ENCODE peak calls at places on chromosomes 2 and 18, in four cellular contexts. X is kidney, L is cardiac fibroblast, P is Peyer's patch. R is an unnamed sample.

GRCh38 chr2:16774091-16774490 is 108.5 kb upstream of the CYRIA start:
- DNase-seq in X (no peak), L (peak), P (no peak), R (no peak)

GRCh38 chr18:23247363-23247762 is 112.1 kb downstream of the CABLES1 start:
- DNase-seq in X (no peak), L (no peak), P (no peak), R (no peak)

GRCh38 chr2:18771212-18771611 is 181.8 kb upstream of the NT5C1B start:
- DNase-seq in X (no peak), L (no peak), P (no peak), R (no peak)

GRCh38 chr18:26421503-26421902 is 126.8 kb downstream of the KCTD1 start:
- DNase-seq in X (no peak), L (no peak), P (no peak), R (no peak)

GRCh38 chr2:172101707-172102158 is 967 bp downstream of the DLX2 start:
- DNase-seq in X (peak), L (no peak), P (no peak), R (no peak)

GRCh38 chr2:147511491-147511948 is 333.3 kb upstream of the ACVR2A start:
- DNase-seq in X (peak), L (peak), P (no peak), R (no peak)

GRCh38 chr2:10520154-10520553 is 72.0 kb upstream of the ODC1 start:
- DNase-seq in X (peak), L (no peak), P (peak), R (no peak)

GRCh38 chr2:152635635-152636298 is 81.5 kb downstream of the PRPF40A start:
- DNase-seq in X (peak), L (peak), P (peak), R (peak)

GRCh38 chr2:79619976-79620375 is 107.1 kb downstream of the CTNNA2 start:
- DNase-seq in X (no peak), L (no peak), P (no peak), R (no peak)

GRCh38 chr18:10190564-10190963 is 263.9 kb upstream of the APCDD1 start:
- DNase-seq in X (no peak), L (peak), P (no peak), R (no peak)
- TF ChIP-seq CTCF in X (no peak), L (no peak), P (no peak), R (no peak)

GRCh38 chr18:48419268-48420022 is 10.3 kb upstream of the ZBTB7C start:
- DNase-seq in X (no peak), L (no peak), P (no peak), R (no peak)
- TF ChIP-seq CTCF in X (no peak), L (no peak), P (no peak), R (no peak)

GRCh38 chr2:224971214-224971613 is 71.1 kb downstream of the DOCK10 start:
- DNase-seq in X (peak), L (no peak), P (peak), R (no peak)

GRCh38 chr2:224968051-224968450 is 74.2 kb downstream of the DOCK10 start:
- DNase-seq in X (no peak), L (no peak), P (no peak), R (no peak)

GRCh38 chr2:224969633-224970292 is 72.5 kb downstream of the DOCK10 start:
- DNase-seq in X (no peak), L (no peak), P (no peak), R (no peak)

GRCh38 chr2:224969095-224969494 is 73.2 kb downstream of the DOCK10 start:
- DNase-seq in X (no peak), L (no peak), P (no peak), R (no peak)

DNA sequence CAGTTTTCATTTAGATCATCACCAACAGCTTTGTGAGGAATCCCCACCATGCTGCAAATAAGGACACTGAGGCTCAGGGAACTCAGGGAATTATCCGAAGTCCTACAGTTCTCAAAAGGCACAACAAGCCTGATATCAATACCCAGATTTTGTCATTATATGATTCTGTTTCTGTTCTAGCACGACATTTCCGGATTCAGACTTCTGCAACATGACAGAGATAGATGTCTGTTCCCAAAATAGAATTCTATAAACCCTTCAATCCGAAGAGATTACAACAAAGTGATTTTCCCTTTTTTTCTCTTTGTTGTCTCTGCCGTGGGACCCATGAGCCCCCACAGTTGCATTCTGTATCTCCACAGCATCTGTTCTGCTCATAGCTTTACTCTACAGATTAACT is 72.0 kb downstream of the DOCK10 start:
- DNase-seq in X (no peak), L (no peak), P (no peak), R (no peak)
- TF ChIP-seq CTCF in X (no peak), L (no peak), P (no peak), R (no peak)

GRCh38 chr2:124816007-124816406 is 790.9 kb downstream of the CNTNAP5 start:
- DNase-seq in X (no peak), L (no peak), P (no peak), R (no peak)

GRCh38 chr2:124815386-124815785 is 790.3 kb downstream of the CNTNAP5 start:
- DNase-seq in X (no peak), L (no peak), P (no peak), R (no peak)

GRCh38 chr2:124804014-124804940 is 779.2 kb downstream of the CNTNAP5 start:
- DNase-seq in X (no peak), L (peak), P (peak), R (peak)

GRCh38 chr2:124805060-124805459 is 780.0 kb downstream of the CNTNAP5 start:
- DNase-seq in X (no peak), L (no peak), P (no peak), R (no peak)

GRCh38 chr2:124810132-124810531 is 785.0 kb downstream of the CNTNAP5 start:
- DNase-seq in X (no peak), L (peak), P (peak), R (peak)
- TF ChIP-seq CTCF in X (peak), L (no peak), P (peak), R (peak)

GRCh38 chr2:42091671-42092070 is 43.9 kb downstream of the PKDCC start:
- DNase-seq in X (no peak), L (no peak), P (no peak), R (no peak)

GRCh38 chr2:42087857-42088195 is 40.0 kb downstream of the PKDCC start:
- DNase-seq in X (no peak), L (no peak), P (no peak), R (no peak)

GRCh38 chr2:42087137-42087856 is 39.5 kb downstream of the PKDCC start:
- DNase-seq in X (no peak), L (no peak), P (no peak), R (no peak)

GRCh38 chr2:42090216-42090615 is 42.4 kb downstream of the PKDCC start:
- DNase-seq in X (no peak), L (no peak), P (no peak), R (no peak)

GRCh38 chr2:42089340-42089925 is 41.6 kb downstream of the PKDCC start:
- DNase-seq in X (peak), L (peak), P (peak), R (peak)
- TF ChIP-seq CTCF in X (peak), L (peak), P (peak), R (peak)

GRCh38 chr2:23564618-23564967 is 179.6 kb downstream of the KLHL29 start:
- DNase-seq in X (no peak), L (peak), P (no peak), R (no peak)

GRCh38 chr2:23565814-23566213 is 180.8 kb downstream of the KLHL29 start:
- DNase-seq in X (no peak), L (no peak), P (no peak), R (no peak)

GRCh38 chr2:23565374-23565773 is 180.4 kb downstream of the KLHL29 start:
- DNase-seq in X (no peak), L (no peak), P (no peak), R (no peak)

GRCh38 chr2:23567382-23567781 is 182.4 kb downstream of the KLHL29 start:
- DNase-seq in X (no peak), L (no peak), P (no peak), R (no peak)

DNA sequence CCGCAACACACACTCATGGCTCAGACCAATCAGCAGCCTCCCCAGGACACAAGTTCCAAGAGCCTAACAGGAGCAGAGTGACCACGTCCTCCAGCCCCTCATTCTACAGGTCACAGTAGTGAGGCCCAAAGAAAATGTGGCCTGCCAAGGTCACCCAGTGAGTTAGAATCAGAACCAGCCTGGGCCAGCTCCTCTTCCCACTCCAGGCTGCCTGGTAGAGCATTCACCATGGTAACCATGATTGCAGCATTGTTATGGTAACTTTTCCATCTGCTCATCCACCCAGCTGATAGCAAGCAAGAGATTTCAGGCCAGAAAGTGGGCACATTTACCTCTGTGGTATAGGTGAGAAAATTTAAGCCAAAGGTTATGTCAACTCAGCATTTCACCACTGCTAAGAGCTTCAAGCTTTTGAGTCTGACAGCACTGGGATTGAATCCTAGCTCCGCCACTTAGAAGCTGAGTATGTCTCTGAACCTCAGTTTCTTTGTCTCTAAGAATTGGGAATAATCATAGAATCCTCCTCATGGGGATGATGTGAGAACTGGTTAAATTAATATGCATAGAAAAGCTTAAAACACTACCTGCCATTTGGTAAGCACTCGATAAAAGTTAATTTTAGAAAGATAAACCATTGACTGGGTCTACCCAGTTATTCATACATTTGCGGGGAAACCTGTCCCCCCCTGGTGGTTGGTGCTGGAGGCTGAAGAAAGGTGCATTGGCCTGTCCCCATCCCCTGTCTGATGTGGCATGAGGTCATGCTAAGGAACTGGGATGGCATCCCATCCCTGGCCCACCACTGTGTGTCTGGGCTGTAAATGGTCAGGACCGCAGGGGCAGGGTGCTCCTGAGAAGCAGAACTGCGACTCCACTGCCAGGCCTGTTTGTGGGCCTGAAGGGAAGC is 181.5 kb downstream of the KLHL29 start:
- DNase-seq in X (no peak), L (peak), P (no peak), R (peak)
- TF ChIP-seq CTCF in X (peak), L (peak), P (peak), R (peak)

GRCh38 chr2:218583983-218584850 is 15.6 kb downstream of the CNOT9 start:
- DNase-seq in X (no peak), L (no peak), P (no peak), R (peak)
- TF ChIP-seq CTCF in X (no peak), L (no peak), P (no peak), R (no peak)

GRCh38 chr2:45911503-45911902 is 260.0 kb downstream of the PRKCE start:
- DNase-seq in X (no peak), L (no peak), P (no peak), R (no peak)

GRCh38 chr2:45918816-45919655 is 267.6 kb downstream of the PRKCE start:
- DNase-seq in X (no peak), L (no peak), P (no peak), R (no peak)

GRCh38 chr2:45912109-45912508 is 260.6 kb downstream of the PRKCE start:
- DNase-seq in X (no peak), L (no peak), P (peak), R (no peak)

GRCh38 chr2:45913539-45913938 is 262.1 kb downstream of the PRKCE start:
- DNase-seq in X (no peak), L (no peak), P (no peak), R (no peak)

GRCh38 chr2:45915523-45915922 is 264.0 kb downstream of the PRKCE start:
- DNase-seq in X (no peak), L (no peak), P (no peak), R (no peak)
- TF ChIP-seq CTCF in X (no peak), L (no peak), P (no peak), R (no peak)

GRCh38 chr18:58049000-58049688 is 5.1 kb downstream of the NEDD4L start:
- DNase-seq in X (no peak), L (no peak), P (no peak), R (no peak)

GRCh38 chr18:58054041-58054733 is 10.2 kb downstream of the NEDD4L start:
- DNase-seq in X (no peak), L (peak), P (no peak), R (no peak)

GRCh38 chr18:58048243-58048642 is 4.2 kb downstream of the NEDD4L start:
- DNase-seq in X (no peak), L (no peak), P (no peak), R (no peak)

GRCh38 chr18:58052960-58053359 is 8.9 kb downstream of the NEDD4L start:
- DNase-seq in X (no peak), L (no peak), P (no peak), R (no peak)

DNA sequence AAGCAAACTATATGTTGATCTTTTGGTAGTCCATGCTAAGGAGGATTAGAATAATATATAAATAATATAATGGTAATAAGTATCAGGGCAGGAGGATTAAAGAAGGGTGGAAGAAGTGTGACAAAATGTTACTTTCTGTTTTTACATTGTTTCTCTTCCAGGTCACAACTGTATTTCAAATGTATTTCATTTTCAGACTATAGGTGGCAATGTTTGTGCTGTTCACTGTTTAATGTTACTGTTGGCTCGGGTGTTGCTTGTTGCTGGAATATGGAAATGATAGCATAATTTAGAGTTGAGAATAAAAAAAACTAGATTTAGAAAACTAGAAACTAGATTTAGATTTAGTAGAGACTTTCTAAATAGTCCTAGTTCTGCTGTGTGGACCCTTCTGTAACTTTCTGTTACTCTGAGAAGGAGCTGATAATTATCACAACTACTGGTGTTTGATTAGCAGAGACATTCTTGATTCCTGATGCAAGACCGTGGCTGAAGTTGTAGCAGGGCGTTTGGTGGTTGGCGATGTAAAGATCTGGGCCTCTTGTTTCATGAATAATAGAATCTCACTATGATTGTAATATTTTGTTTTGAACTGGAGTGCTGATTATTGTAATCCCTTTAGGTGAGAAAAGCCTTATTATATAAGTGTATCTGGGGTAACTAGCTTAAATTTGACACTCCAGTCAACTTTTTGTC is 7.9 kb downstream of the NEDD4L start:
- DNase-seq in X (no peak), L (peak), P (no peak), R (no peak)
- TF ChIP-seq CTCF in X (peak), L (peak), P (peak), R (no peak)